ENCODE peak calls at places on chromosome 10, in seven cellular contexts. O, K, L, J, S, E and Y are unnamed samples.

GRCh38 chr10:119394657-119395286 is 147.7 kb downstream of the RGS10 start:
- DNase-seq in O (no peak), K (no peak), L (no peak), J (no peak), S (no peak), E (no peak), Y (no peak)

GRCh38 chr10:46037107-46037900 is 6.9 kb upstream of the NCOA4 start:
- DNase-seq in O (no peak), K (no peak), L (no peak), J (no peak), S (no peak), E (no peak), Y (no peak)

GRCh38 chr10:100370976-100371706 is 24.1 kb downstream of the SCD start:
- DNase-seq in O (peak), K (peak), L (peak), J (peak), S (peak), E (peak), Y (peak)

GRCh38 chr10:78263521-78263988 is 229.9 kb downstream of the RPS24 start:
- DNase-seq in O (peak), K (no peak), L (no peak), J (no peak), S (no peak), E (peak), Y (peak)

GRCh38 chr10:14605231-14605925 is 169.3 kb downstream of the FAM107B start:
- DNase-seq in O (peak), K (no peak), L (peak), J (no peak), S (no peak), E (no peak), Y (peak)

GRCh38 chr10:116554628-116555027 is 8.9 kb downstream of the PNLIP start:
- DNase-seq in O (no peak), K (no peak), L (no peak), J (no peak), S (no peak), E (no peak), Y (no peak)

GRCh38 chr10:98293550-98294269 is 25.7 kb upstream of the LOXL4 start:
- DNase-seq in O (no peak), K (no peak), L (no peak), J (no peak), S (no peak), E (no peak), Y (peak)

GRCh38 chr10:104273291-104273690 is 4.3 kb downstream of the GSTO2 start:
- DNase-seq in O (peak), K (no peak), L (no peak), J (no peak), S (no peak), E (no peak), Y (no peak)